ENCODE peak calls at places on chromosomes 4 and X, in six cellular contexts. I, Z, B, V, J and Q are unnamed samples.

GRCh38 chr4:91099666-91100065 is 972.5 kb downstream of the CCSER1 start:
- DNase-seq in J (no peak), Z (no peak), I (no peak), V (no peak), B (no peak), Q (no peak)

GRCh38 chrX:30521440-30522182 is 56.0 kb downstream of the TASL start:
- DNase-seq in B (no peak), V (no peak), Z (peak; percentile 24), I (no peak), J (no peak), Q (peak; percentile 13)

GRCh38 chr4:145679991-145680455 is at the start of gene C4orf51:
- DNase-seq in Z (peak; percentile 56), I (no peak), V (no peak), B (no peak), J (no peak), Q (peak; percentile 56)

GRCh38 chr4:77076889-77077635 is 1.3 kb upstream of the CCNI start:
- DNase-seq in Z (no peak), I (no peak), J (no peak), V (no peak), B (no peak), Q (no peak)

GRCh38 chr4:187276786-187277408 is 553.2 kb upstream of the FAT1 start:
- DNase-seq in V (no peak), B (no peak), I (no peak), Z (peak; percentile 74), J (no peak), Q (peak; percentile 10)

GRCh38 chrX:154132366-154132765 is 11.7 kb upstream of the OPN1LW start:
- DNase-seq in J (no peak), Z (no peak), B (no peak), V (no peak), I (no peak), Q (no peak)

GRCh38 chr4:174808836-174809235 is 20.2 kb downstream of the GLRA3 start:
- DNase-seq in B (no peak), I (no peak), J (no peak), V (no peak), Z (no peak), Q (no peak)

GRCh38 chr4:69120869-69121268 is 24.6 kb downstream of the UGT2B7 start:
- DNase-seq in I (no peak), J (no peak), V (no peak), B (no peak), Z (no peak), Q (no peak)

GRCh38 chr4:1792832-1793495 is at the start of gene FGFR3:
- DNase-seq in B (no peak), J (no peak), Z (no peak), I (no peak), V (no peak), Q (peak; percentile 87)

GRCh38 chr4:151193414-151193813 is 83.5 kb upstream of the PRSS48 start:
- DNase-seq in V (no peak), J (no peak), B (peak; percentile 8), I (no peak), Z (no peak), Q (no peak)

GRCh38 chrX:150372756-150373155 is 9.6 kb downstream of the MAMLD1 start:
- DNase-seq in V (no peak), Z (no peak), I (no peak), J (no peak), B (no peak), Q (no peak)

GRCh38 chrX:150375243-150375642 is 12.1 kb downstream of the MAMLD1 start:
- DNase-seq in V (no peak), I (no peak), B (no peak), Z (no peak), J (no peak), Q (no peak)

GRCh38 chrX:150370589-150371312 is 7.6 kb downstream of the MAMLD1 start:
- DNase-seq in Z (no peak), B (no peak), V (no peak), J (no peak), I (no peak), Q (no peak)

GRCh38 chrX:150371877-150372276 is 8.8 kb downstream of the MAMLD1 start:
- DNase-seq in B (no peak), Z (no peak), V (no peak), J (no peak), I (no peak), Q (no peak)

GRCh38 chrX:150372280-150372679 is 9.2 kb downstream of the MAMLD1 start:
- DNase-seq in V (no peak), B (no peak), I (no peak), J (no peak), Z (no peak), Q (no peak)
- H3K4me3 ChIP-seq in V (no peak overlapping the region), B (no peak overlapping the region), I (peak overlapping the region; percentile 10), J (no peak overlapping the region), Z (no peak overlapping the region), Q (no peak overlapping the region)

GRCh38 chr4:7160439-7160838 is 31.9 kb upstream of the SORCS2 start:
- DNase-seq in V (no peak), I (peak; percentile 55), B (no peak), Z (no peak), J (no peak), Q (no peak)

GRCh38 chr4:7160951-7161440 is 31.3 kb upstream of the SORCS2 start:
- DNase-seq in V (no peak), J (no peak), B (no peak), Z (no peak), I (peak; percentile 39), Q (no peak)

GRCh38 chr4:7158991-7159390 is 33.3 kb upstream of the SORCS2 start:
- DNase-seq in V (no peak), J (no peak), Z (no peak), B (no peak), I (no peak), Q (no peak)

GRCh38 chr4:7159923-7160322 is 32.4 kb upstream of the SORCS2 start:
- DNase-seq in J (no peak), Z (no peak), I (no peak), V (no peak), B (no peak), Q (no peak)

GRCh38 chr4:7161721-7162214 is 30.6 kb upstream of the SORCS2 start:
- DNase-seq in Z (peak; percentile 30), J (no peak), B (no peak), I (peak; percentile 41), V (no peak), Q (no peak)
- H3K27ac ChIP-seq in Z (no peak overlapping the region), J (no peak overlapping the region), B (no peak overlapping the region), I (no peak overlapping the region), V (no peak overlapping the region), Q (no peak overlapping the region)

GRCh38 chrX:48835524-48836329 is at the start of gene PCSK1N:
- DNase-seq in I (no peak), B (no peak), V (peak; percentile 29), J (no peak), Z (no peak), Q (no peak)
- H3K4me3 ChIP-seq in I (peak within 1 kb of the TSS; percentile 37), B (no peak within 1 kb of the TSS), V (peak within 1 kb of the TSS; percentile 59), J (no peak within 1 kb of the TSS), Z (no peak within 1 kb of the TSS), Q (peak within 1 kb of the TSS; percentile 41)

GRCh38 chrX:68185161-68185560 is 248.1 kb downstream of the OPHN1 start:
- DNase-seq in V (no peak), J (no peak), I (no peak), Z (no peak), B (no peak), Q (no peak)
- H3K27ac ChIP-seq in V (no peak overlapping the region), J (no peak overlapping the region), I (no peak overlapping the region), Z (no peak overlapping the region), B (no peak overlapping the region), Q (no peak overlapping the region)

DNA sequence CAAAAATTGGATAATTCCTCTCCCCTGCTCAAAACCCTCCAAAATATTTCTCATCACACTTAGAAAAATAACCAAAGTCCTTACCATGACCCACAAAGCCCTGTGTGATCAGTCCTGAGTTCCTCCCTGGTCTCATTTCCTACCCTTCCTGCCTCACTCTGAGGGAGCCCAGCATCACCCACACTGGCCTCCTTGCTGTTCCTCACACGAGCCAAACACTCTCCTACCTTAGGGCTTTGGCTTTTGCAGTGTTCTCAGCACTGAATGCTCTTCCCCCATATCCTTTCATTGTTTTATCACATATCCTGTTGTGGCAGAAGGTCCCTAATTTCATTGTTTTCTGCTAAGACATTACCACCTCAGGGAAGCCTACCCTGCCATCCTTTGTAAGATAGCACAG is 12.2 kb downstream of the MGAT4D start:
- DNase-seq in B (no peak), V (no peak), J (no peak), I (no peak), Z (no peak), Q (no peak)
- H3K4me3 ChIP-seq in B (no peak overlapping the region), V (no peak overlapping the region), J (no peak overlapping the region), I (no peak overlapping the region), Z (no peak overlapping the region), Q (no peak overlapping the region)

GRCh38 chrX:54358424-54359211 is 772 bp upstream of the WNK3 start:
- DNase-seq in Z (peak; percentile 74), I (peak; percentile 69), V (peak; percentile 14), B (no peak), J (peak; percentile 61), Q (peak; percentile 82)
- H3K27ac ChIP-seq in Z (no peak overlapping the region), I (peak overlapping the region; percentile 68), V (no peak overlapping the region), B (peak overlapping the region; percentile 79), J (peak overlapping the region; percentile 90), Q (peak overlapping the region; percentile 94)

DNA sequence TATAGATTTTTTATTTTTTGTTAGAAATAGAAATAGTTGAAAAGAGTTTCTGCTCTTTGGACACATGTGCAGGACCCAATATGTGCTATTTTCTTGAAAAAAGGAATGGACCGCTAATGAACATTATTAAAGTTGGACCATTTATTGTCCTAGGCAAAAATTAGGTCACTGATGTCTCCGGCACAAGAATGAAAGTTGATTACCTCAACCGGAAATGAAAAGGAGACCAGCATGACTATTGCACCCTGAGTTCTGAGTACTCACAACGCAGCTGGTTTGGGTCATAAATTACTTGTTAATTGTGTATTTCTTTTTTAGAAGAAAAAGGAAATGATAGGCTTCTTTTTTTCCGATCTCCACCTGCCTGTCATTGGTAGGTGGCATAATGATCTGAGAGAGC is 232.6 kb downstream of the ARHGAP24 start:
- DNase-seq in V (no peak), B (no peak), Z (no peak), I (no peak), J (no peak), Q (peak; percentile 15)
- H3K4me3 ChIP-seq in V (no peak overlapping the region), B (no peak overlapping the region), Z (no peak overlapping the region), I (no peak overlapping the region), J (no peak overlapping the region), Q (no peak overlapping the region)